ENCODE peak calls at places on chromosomes 16 and 17, in nine cellular contexts. S is neural progenitor cell, I is A673, F is fibroblast of lung, W is GM23248, U is MM.1S, V is hepatocyte, P is K562, Z is mammary epithelial cell. O is an unnamed sample.
A peak's percentile ranks its signal among the peaks of the same experiment; 100 is the strongest.

GRCh38 chr17:51819341-51819740 is 339.2 kb downstream of the CA10 start:
- DNase-seq in S (no peak), I (no peak), F (no peak), W (no peak), U (peak; percentile 9), V (no peak), P (no peak), Z (no peak), O (no peak)

GRCh38 chr16:46573008-46573833 is 48.0 kb downstream of the SHCBP1 start:
- DNase-seq in S (no peak), I (no peak), F (peak; percentile 47), W (peak; percentile 59), U (no peak), V (no peak), P (peak; percentile 22), Z (peak; percentile 54), O (peak; percentile 53)

GRCh38 chr16:12147681-12148479 is 171.3 kb downstream of the SNX29 start:
- DNase-seq in S (peak; percentile 86), I (peak; percentile 54), F (no peak), W (no peak), U (no peak), V (no peak), P (no peak), Z (no peak), O (no peak)

GRCh38 chr16:85582177-85582888 is 30.8 kb upstream of the GSE1 start:
- DNase-seq in S (no peak), I (peak; percentile 63), F (no peak), W (peak; percentile 37), U (no peak), V (no peak), P (no peak), Z (no peak), O (no peak)

GRCh38 chr16:24525970-24526559 is 13.3 kb upstream of the RBBP6 start:
- DNase-seq in S (no peak), I (no peak), F (peak; percentile 56), W (peak; percentile 82), U (no peak), V (peak; percentile 50), P (no peak), Z (peak; percentile 54), O (peak; percentile 39)

GRCh38 chr17:31072186-31072585 is 22.6 kb upstream of the NF1 start:
- DNase-seq in S (peak; percentile 63), I (peak; percentile 73), F (peak; percentile 45), W (peak; percentile 67), U (no peak), V (peak; percentile 49), P (no peak), Z (peak; percentile 91), O (peak; percentile 91)

GRCh38 chr17:29718446-29719039 is 95.8 kb upstream of the CORO6 start:
- DNase-seq in S (no peak), I (no peak), F (no peak), W (no peak), U (no peak), V (no peak), P (no peak), Z (no peak), O (peak; percentile 69)

GRCh38 chr16:49462356-49462988 is 88.9 kb downstream of the C16orf78 start:
- DNase-seq in S (no peak), I (no peak), F (no peak), W (no peak), U (no peak), V (no peak), P (no peak), Z (no peak), O (no peak)

GRCh38 chr17:75124041-75124818 is 7.3 kb downstream of the NT5C start:
- DNase-seq in S (no peak), I (no peak), F (peak; percentile 86), W (peak; percentile 18), U (no peak), V (peak; percentile 91), P (peak; percentile 69), Z (peak; percentile 98), O (peak; percentile 97)

GRCh38 chr16:59654455-59654854 is 920.3 kb upstream of the GOT2 start:
- DNase-seq in S (no peak), I (no peak), F (no peak), W (no peak), U (no peak), V (no peak), P (no peak), Z (no peak), O (no peak)

GRCh38 chr17:48600244-48601098 is 4.3 kb downstream of the HOXB6 start:
- DNase-seq in S (no peak), I (no peak), F (no peak), W (no peak), U (no peak), V (peak; percentile 37), P (no peak), Z (no peak), O (no peak)

GRCh38 chr17:27848941-27849340 is 44.2 kb downstream of the LYRM9 start:
- DNase-seq in S (no peak), I (peak; percentile 16), F (no peak), W (no peak), U (no peak), V (no peak), P (no peak), Z (no peak), O (no peak)

GRCh38 chr16:88773812-88774291 is 11.2 kb downstream of the PIEZO1 start:
- DNase-seq in S (peak; percentile 68), I (no peak), F (peak; percentile 72), W (peak; percentile 94), U (no peak), V (peak; percentile 89), P (peak; percentile 90), Z (no peak), O (peak; percentile 54)

GRCh38 chr17:27746881-27747280 is 53.4 kb downstream of the NOS2 start:
- DNase-seq in S (no peak), I (no peak), F (no peak), W (no peak), U (no peak), V (no peak), P (no peak), Z (no peak), O (no peak)

GRCh38 chr16:29744541-29745101 is 1.2 kb downstream of the C16orf54 start:
- DNase-seq in S (no peak), I (no peak), F (no peak), W (no peak), U (no peak), V (no peak), P (no peak), Z (no peak), O (no peak)

GRCh38 chr17:10742431-10742830 is 12.6 kb upstream of the TMEM220 start:
- DNase-seq in S (no peak), I (no peak), F (no peak), W (no peak), U (no peak), V (no peak), P (no peak), Z (no peak), O (no peak)

GRCh38 chr16:56282455-56282854 is 91.2 kb downstream of the GNAO1 start:
- DNase-seq in S (no peak), I (no peak), F (no peak), W (no peak), U (no peak), V (no peak), P (no peak), Z (no peak), O (no peak)
- TF ChIP-seq EZH2 in S (no peak), I (no peak), F (no peak), W (no peak), U (no peak), V (no peak), P (no peak), Z (no peak), O (no peak)

GRCh38 chr16:3010510-3010909 is 2.2 kb upstream of the CLDN9 start:
- DNase-seq in S (no peak), I (no peak), F (no peak), W (no peak), U (no peak), V (no peak), P (no peak), Z (no peak), O (no peak)
- H3K27ac ChIP-seq in S (no peak overlapping the region), I (no peak overlapping the region), F (no peak overlapping the region), W (no peak overlapping the region), U (no peak overlapping the region), V (peak overlapping the region; percentile 97), P (no peak overlapping the region), Z (no peak overlapping the region), O (peak overlapping the region; percentile 67)

DNA sequence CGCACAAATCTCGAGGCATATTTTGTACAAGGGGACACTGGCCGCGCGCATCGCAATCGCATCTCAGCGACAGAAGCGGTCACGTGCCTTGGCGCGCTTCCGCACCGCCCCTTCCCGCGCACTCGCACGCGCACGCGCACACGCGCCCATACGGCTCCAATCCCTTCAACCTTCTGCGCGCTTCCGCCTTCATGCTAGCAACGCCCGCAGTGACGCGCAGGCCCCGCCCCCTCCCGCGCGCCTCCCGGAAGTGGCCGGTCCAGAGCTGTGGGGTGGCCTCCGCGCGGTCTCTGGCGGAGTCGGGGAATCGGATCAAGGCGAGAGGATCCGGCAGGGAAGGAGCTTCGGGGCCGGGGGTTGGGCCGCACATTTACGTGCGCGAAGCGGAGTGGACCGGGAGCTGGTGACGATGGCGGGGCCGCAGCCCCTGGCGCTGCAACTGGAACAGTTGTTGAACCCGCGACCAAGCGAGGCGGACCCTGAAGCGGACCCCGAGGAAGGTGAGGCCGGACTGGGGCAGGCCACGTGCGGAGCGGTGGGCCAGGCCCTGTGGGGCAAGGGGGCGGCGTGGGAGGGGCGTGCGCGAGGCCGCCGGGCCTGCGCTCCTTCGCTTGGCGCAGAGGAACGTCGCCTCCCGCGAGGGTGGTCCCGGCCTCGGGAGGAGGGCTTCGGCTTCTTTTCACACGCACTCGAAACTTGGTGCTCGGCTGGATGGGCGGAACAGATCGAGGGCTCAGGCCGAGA is at the start of gene AATF:
- DNase-seq in S (peak; percentile 98), I (peak; percentile 92), F (peak; percentile 94), W (peak; percentile 98), U (peak; percentile 97), V (peak; percentile 98), P (peak; percentile 94), Z (peak; percentile 95), O (peak; percentile 86)
- TF ChIP-seq EZH2 in S (peak; percentile 2), I (no peak), F (no peak), W (no peak), U (no peak), V (no peak), P (no peak), Z (no peak), O (no peak)

GRCh38 chr17:82690786-82691489 is 7.6 kb downstream of the RAB40B start:
- DNase-seq in S (peak; percentile 34), I (no peak), F (no peak), W (no peak), U (no peak), V (no peak), P (no peak), Z (no peak), O (no peak)

GRCh38 chr17:82687871-82688270 is 10.6 kb downstream of the RAB40B start:
- DNase-seq in S (no peak), I (no peak), F (no peak), W (no peak), U (no peak), V (no peak), P (no peak), Z (no peak), O (no peak)

GRCh38 chr17:82686366-82687324 is 11.9 kb downstream of the RAB40B start:
- DNase-seq in S (no peak), I (no peak), F (no peak), W (no peak), U (no peak), V (no peak), P (no peak), Z (no peak), O (no peak)

GRCh38 chr17:82687375-82687861 is 11.1 kb downstream of the RAB40B start:
- DNase-seq in S (no peak), I (no peak), F (peak; percentile 9), W (no peak), U (no peak), V (no peak), P (no peak), Z (peak; percentile 90), O (peak; percentile 45)

GRCh38 chr17:82689077-82689476 is 9.4 kb downstream of the RAB40B start:
- DNase-seq in S (no peak), I (no peak), F (no peak), W (no peak), U (no peak), V (no peak), P (no peak), Z (no peak), O (no peak)
- H3K27ac ChIP-seq in S (no peak overlapping the region), I (no peak overlapping the region), F (no peak overlapping the region), W (no peak overlapping the region), U (no peak overlapping the region), V (no peak overlapping the region), P (no peak overlapping the region), Z (no peak overlapping the region), O (no peak overlapping the region)

O was measured in PC-9.